ENCODE peak calls at places on chromosomes 16 and 17, in five cellular contexts. S, D, J, I and E are unnamed samples.

GRCh38 chr16:25148568-25149215 is 37.1 kb downstream of the LCMT1 start:
- DNase-seq in S (no peak), D (no peak), J (no peak), I (no peak), E (no peak)

GRCh38 chr17:8326591-8327583 is 12.8 kb upstream of the ODF4 start:
- DNase-seq in S (no peak), D (no peak), J (no peak), I (no peak), E (no peak)

GRCh38 chr16:71851726-71852125 is 6.0 kb downstream of the ATXN1L start:
- DNase-seq in S (no peak), D (no peak), J (no peak), I (no peak), E (no peak)

GRCh38 chr16:79998143-79998542 is 397.6 kb upstream of the MAF start:
- DNase-seq in S (no peak), D (no peak), J (no peak), I (no peak), E (no peak)

GRCh38 chr16:84574191-84574590 is 43.7 kb downstream of the COTL1 start:
- DNase-seq in S (no peak), D (peak; percentile 18), J (no peak), I (no peak), E (no peak)

GRCh38 chr16:90031931-90032663 is 12.8 kb upstream of the DBNDD1 start:
- DNase-seq in S (no peak), D (no peak), J (no peak), I (no peak), E (no peak)

GRCh38 chr17:81036128-81036891 is 1.4 kb downstream of the BAIAP2 start:
- DNase-seq in S (no peak), D (no peak), J (no peak), I (no peak), E (no peak)

GRCh38 chr17:43146649-43147048 is 21.5 kb upstream of the BRCA1 start:
- DNase-seq in S (no peak), D (no peak), J (no peak), I (no peak), E (no peak)

GRCh38 chr17:69030145-69030544 is 30.6 kb downstream of the ABCA9 start:
- DNase-seq in S (no peak), D (no peak), J (no peak), I (no peak), E (no peak)

GRCh38 chr16:72094266-72094610 is 591 bp downstream of the DHX38 start:
- DNase-seq in S (no peak), D (no peak), J (no peak), I (no peak), E (no peak)

GRCh38 chr17:19470529-19471261 is 59.7 kb downstream of the RNF112 start:
- DNase-seq in S (peak; percentile 59), D (no peak), J (peak; percentile 82), I (no peak), E (no peak)

GRCh38 chr16:57770361-57770760 is 31.9 kb downstream of the KIFC3 start:
- DNase-seq in S (no peak), D (no peak), J (no peak), I (no peak), E (no peak)

GRCh38 chr17:72421128-72422092 is 300.6 kb downstream of the SOX9 start:
- DNase-seq in S (peak; percentile 89), D (peak; percentile 77), J (peak; percentile 73), I (peak; percentile 82), E (no peak)

GRCh38 chr16:82814059-82814458 is 187.3 kb downstream of the CDH13 start:
- DNase-seq in S (no peak), D (no peak), J (no peak), I (no peak), E (no peak)

GRCh38 chr17:4872786-4873185 is 26.6 kb upstream of the C17orf107 start:
- DNase-seq in S (no peak), D (no peak), J (no peak), I (no peak), E (no peak)

GRCh38 chr16:4477966-4478365 is 1.8 kb downstream of the HMOX2 start:
- DNase-seq in S (no peak), D (no peak), J (no peak), I (no peak), E (no peak)

GRCh38 chr16:21076186-21076883 is 74.3 kb downstream of the DNAH3 start:
- DNase-seq in S (no peak), D (no peak), J (no peak), I (no peak), E (no peak)

GRCh38 chr17:68468334-68468733 is 11.0 kb upstream of the WIPI1 start:
- DNase-seq in S (no peak), D (no peak), J (no peak), I (no peak), E (no peak)

GRCh38 chr16:77723108-77723514 is 797 bp downstream of the NUDT7 start:
- DNase-seq in S (no peak), D (no peak), J (peak; percentile 11), I (no peak), E (no peak)

GRCh38 chr17:652310-652709 is 62.3 kb downstream of the VPS53 start:
- DNase-seq in S (no peak), D (peak; percentile 53), J (peak; percentile 77), I (no peak), E (no peak)

GRCh38 chr16:10226672-10227306 is 44.6 kb upstream of the GRIN2A start:
- DNase-seq in S (no peak), D (no peak), J (no peak), I (no peak), E (no peak)

GRCh38 chr16:86903068-86903467 is 324.7 kb downstream of the FOXL1 start:
- DNase-seq in S (no peak), D (no peak), J (no peak), I (no peak), E (no peak)

GRCh38 chr16:48611329-48612137 is 1.6 kb upstream of the N4BP1 start:
- DNase-seq in S (no peak), D (no peak), J (no peak), I (peak; percentile 33), E (no peak)

GRCh38 chr17:18213666-18214270 is 11.7 kb upstream of the LLGL1 start:
- DNase-seq in S (no peak), D (no peak), J (no peak), I (no peak), E (no peak)

DNA sequence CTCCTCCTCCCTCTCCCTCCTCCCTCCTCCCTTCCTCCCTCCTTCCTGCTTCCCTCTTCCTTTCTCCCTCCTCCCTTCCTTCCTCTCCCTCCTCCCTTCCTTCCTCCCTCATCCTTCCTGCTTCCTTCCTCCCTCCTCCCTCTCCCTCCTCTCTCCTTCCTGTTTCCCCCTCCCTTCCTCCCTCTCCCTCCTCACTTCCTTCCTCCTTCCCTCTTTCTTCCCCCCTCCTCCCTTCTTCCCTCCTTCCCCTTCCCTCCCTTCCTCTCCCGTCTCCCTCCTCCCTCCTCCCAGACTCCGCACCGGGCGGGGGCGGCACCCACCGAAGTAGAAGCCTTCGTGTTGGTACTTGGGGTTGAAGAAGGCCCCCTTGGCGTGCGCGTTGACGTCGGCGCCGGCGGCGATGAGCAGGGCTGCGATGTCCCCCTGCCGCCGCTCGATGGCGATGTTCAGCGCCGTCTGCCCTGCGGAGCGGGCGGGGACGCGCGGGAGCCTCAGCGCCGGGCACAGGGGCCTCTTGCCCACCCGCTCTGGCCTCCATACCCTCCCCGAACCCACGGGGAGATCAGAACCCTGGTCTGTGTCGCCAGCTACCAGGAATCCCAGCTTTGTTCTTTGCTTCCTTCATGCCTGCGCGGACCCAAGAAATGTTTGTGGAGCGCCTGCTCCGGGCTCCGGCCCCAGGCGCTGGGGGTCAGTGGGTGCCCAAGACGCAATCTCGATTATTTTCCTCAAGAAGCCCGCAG is 22.2 kb downstream of the TRPV3 start:
- DNase-seq in S (no peak), D (no peak), J (peak; percentile 35), I (peak; percentile 84), E (no peak)
- TF ChIP-seq CTCF in S (peak; percentile 72), D (no peak), J (peak; percentile 46), I (peak; percentile 41), E (peak; percentile 28)

GRCh38 chr17:39080416-39081179 is 70.8 kb downstream of the PLXDC1 start:
- DNase-seq in S (peak; percentile 5), D (no peak), J (peak; percentile 40), I (no peak), E (no peak)

GRCh38 chr17:39079836-39080235 is 71.6 kb downstream of the PLXDC1 start:
- DNase-seq in S (no peak), D (no peak), J (no peak), I (no peak), E (no peak)

GRCh38 chr17:39077252-39077651 is 74.2 kb downstream of the PLXDC1 start:
- DNase-seq in S (no peak), D (no peak), J (no peak), I (no peak), E (no peak)

GRCh38 chr17:39073916-39074315 is 77.5 kb downstream of the PLXDC1 start:
- DNase-seq in S (no peak), D (no peak), J (no peak), I (no peak), E (no peak)

GRCh38 chr17:39077874-39078273 is 73.6 kb downstream of the PLXDC1 start:
- DNase-seq in S (no peak), D (no peak), J (no peak), I (no peak), E (no peak)
- TF ChIP-seq CTCF in S (peak; percentile 16), D (no peak), J (no peak), I (peak; percentile 0), E (no peak)

GRCh38 chr17:45307290-45308015 is 9.4 kb downstream of the MAP3K14 start:
- DNase-seq in S (peak; percentile 77), D (no peak), J (peak; percentile 49), I (peak; percentile 76), E (no peak)

GRCh38 chr17:45306094-45306493 is 10.7 kb downstream of the MAP3K14 start:
- DNase-seq in S (no peak), D (no peak), J (no peak), I (no peak), E (no peak)

GRCh38 chr17:45308016-45308365 is 8.8 kb downstream of the MAP3K14 start:
- DNase-seq in S (no peak), D (no peak), J (no peak), I (no peak), E (no peak)

GRCh38 chr17:45305532-45306087 is 11.2 kb downstream of the MAP3K14 start:
- DNase-seq in S (no peak), D (no peak), J (peak; percentile 71), I (no peak), E (no peak)

GRCh38 chr17:45306623-45307022 is 10.2 kb downstream of the MAP3K14 start:
- DNase-seq in S (no peak), D (no peak), J (no peak), I (no peak), E (no peak)
- TF ChIP-seq CTCF in S (peak; percentile 22), D (no peak), J (peak; percentile 22), I (peak; percentile 7), E (peak; percentile 16)

DNA sequence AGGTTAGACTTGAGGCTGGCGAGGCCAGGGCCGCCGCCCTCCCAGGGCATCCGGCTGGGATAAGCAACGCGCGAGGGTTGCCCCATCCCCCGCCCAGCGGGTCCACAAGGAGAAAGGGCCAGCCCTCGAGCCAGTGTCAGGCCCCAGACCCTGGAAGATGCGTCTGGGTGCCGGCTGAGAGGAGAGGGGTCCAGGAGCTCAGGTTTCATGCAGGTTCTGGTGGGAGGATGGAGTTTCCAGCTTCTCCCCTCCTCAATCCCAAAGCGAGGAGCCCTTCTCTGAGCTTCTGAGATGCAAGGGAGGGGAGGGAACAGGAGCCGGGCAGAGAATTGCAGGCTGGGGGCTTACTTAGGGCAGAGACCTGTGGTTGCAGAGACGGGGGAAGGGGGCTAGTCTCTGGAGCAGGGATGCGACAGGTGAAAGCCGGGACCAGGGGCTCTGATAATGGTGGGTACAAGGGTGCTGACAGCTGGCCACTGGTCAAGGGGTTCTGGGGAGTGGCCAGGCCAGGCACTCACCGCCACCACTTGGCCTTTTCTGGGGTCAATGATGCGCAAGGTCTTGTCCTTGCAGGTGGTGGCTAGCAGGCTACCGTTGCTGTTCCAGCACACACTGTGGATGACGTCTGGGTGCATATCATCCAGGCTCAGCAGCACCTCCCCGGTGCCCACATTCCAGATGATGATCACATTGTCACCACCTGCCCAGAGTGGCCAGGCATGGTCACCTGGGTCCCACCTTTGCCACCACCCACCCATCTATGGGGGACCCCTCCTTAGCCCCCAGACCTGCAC is 4.2 kb downstream of the CORO6 start:
- DNase-seq in S (no peak), D (no peak), J (peak; percentile 38), I (no peak), E (no peak)
- TF ChIP-seq CTCF in S (no peak), D (no peak), J (no peak), I (no peak), E (no peak)